ENCODE peak calls at places on chromosomes 3 and 15, in nine cellular contexts. J, R, M, C, E, F, A, X and H are unnamed samples. For H3K4me1, the result is how much of the 10 kb centered on the place peaks cover.

GRCh38 chr3:23807161-23808015 is 1.6 kb downstream of the UBE2E1 start:
- DNase-seq in J (peak), R (no peak), M (no peak), C (no peak), E (no peak), F (peak), A (no peak), X (peak), H (peak)

GRCh38 chr3:53167418-53168174 is 6.6 kb downstream of the PRKCD start:
- DNase-seq in J (no peak), R (no peak), M (no peak), C (no peak), E (no peak), F (no peak), A (no peak), X (no peak), H (no peak)

GRCh38 chr3:102492300-102492699 is 57.5 kb downstream of the ZPLD1 start:
- DNase-seq in J (no peak), R (no peak), M (no peak), C (peak), E (no peak), F (no peak), A (no peak), X (no peak), H (no peak)

GRCh38 chr3:102259636-102260035 is 175.2 kb upstream of the ZPLD1 start:
- DNase-seq in J (no peak), R (no peak), M (no peak), C (no peak), E (no peak), F (no peak), A (no peak), X (no peak), H (no peak)

GRCh38 chr3:132119531-132119930 is 84.7 kb upstream of the CPNE4 start:
- DNase-seq in J (no peak), R (no peak), M (no peak), C (no peak), E (no peak), F (no peak), A (no peak), X (no peak), H (no peak)

GRCh38 chr15:51864408-51865056 is 35.1 kb downstream of the TMOD3 start:
- DNase-seq in J (no peak), R (no peak), M (no peak), C (no peak), E (peak), F (peak), A (no peak), X (no peak), H (no peak)

GRCh38 chr3:27900316-27900715 is 178.2 kb upstream of the EOMES start:
- DNase-seq in J (no peak), R (no peak), M (peak), C (no peak), E (no peak), F (no peak), A (no peak), X (no peak), H (no peak)

GRCh38 chr15:65423977-65424679 is 1.4 kb upstream of the IGDCC4 start:
- DNase-seq in J (peak), R (no peak), M (no peak), C (no peak), E (no peak), F (peak), A (no peak), X (peak), H (peak)

GRCh38 chr3:55805169-55805568 is 318.1 kb upstream of the WNT5A start:
- DNase-seq in J (no peak), R (no peak), M (no peak), C (no peak), E (no peak), F (no peak), A (peak), X (no peak), H (no peak)

GRCh38 chr3:2847062-2847841 is 262.9 kb downstream of the IL5RA start:
- DNase-seq in J (no peak), R (no peak), M (no peak), C (no peak), E (no peak), F (no peak), A (no peak), X (no peak), H (no peak)

GRCh38 chr3:35946857-35947514 is 307.7 kb downstream of the ARPP21 start:
- DNase-seq in J (no peak), R (no peak), M (no peak), C (no peak), E (no peak), F (no peak), A (peak), X (no peak), H (no peak)

GRCh38 chr3:124833710-124834332 is 53.3 kb downstream of the ITGB5 start:
- DNase-seq in J (no peak), R (no peak), M (no peak), C (no peak), E (no peak), F (no peak), A (no peak), X (no peak), H (no peak)

GRCh38 chr3:69855436-69856162 is 116.3 kb downstream of the MITF start:
- DNase-seq in J (peak), R (no peak), M (no peak), C (no peak), E (no peak), F (peak), A (peak), X (peak), H (peak)

GRCh38 chr3:183108002-183108449 is 8.7 kb upstream of the MCCC1 start:
- DNase-seq in J (no peak), R (no peak), M (no peak), C (no peak), E (no peak), F (peak), A (no peak), X (peak), H (no peak)

GRCh38 chr3:30299674-30300423 is 306.6 kb upstream of the TGFBR2 start:
- DNase-seq in J (no peak), R (no peak), M (no peak), C (no peak), E (no peak), F (peak), A (no peak), X (no peak), H (peak)

GRCh38 chr15:94324117-94324826 is 92.9 kb downstream of the MCTP2 start:
- DNase-seq in J (peak), R (peak), M (peak), C (no peak), E (peak), F (peak), A (peak), X (peak), H (peak)

DNA sequence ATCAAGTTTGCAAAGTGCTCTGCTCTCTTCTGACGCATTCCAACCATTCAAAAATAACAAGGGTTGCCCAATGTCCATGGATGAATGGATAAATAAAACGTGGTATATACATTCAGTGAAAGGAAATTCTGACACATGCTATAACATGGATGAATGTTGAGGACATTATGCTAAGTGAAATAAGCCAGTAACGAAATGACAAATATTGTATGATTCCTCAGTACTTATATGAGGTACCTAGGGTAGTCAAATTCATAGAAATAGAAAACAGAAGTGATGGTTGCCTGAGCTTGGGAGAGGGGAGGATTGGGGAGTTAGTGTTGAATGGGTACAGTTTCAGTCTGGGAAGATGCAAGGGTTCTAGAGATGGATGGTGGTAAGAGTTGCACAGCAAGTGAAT is 33.9 kb downstream of the SH3BP5 start:
- DNase-seq in J (no peak), R (no peak), M (no peak), C (no peak), E (no peak), F (no peak), A (no peak), X (no peak), H (no peak)
- H3K4me1 ChIP-seq in J (under half), R (under half), M (under half), C (under half), E (under half), F (under half), A (under half), X (under half), H (under half)

DNA sequence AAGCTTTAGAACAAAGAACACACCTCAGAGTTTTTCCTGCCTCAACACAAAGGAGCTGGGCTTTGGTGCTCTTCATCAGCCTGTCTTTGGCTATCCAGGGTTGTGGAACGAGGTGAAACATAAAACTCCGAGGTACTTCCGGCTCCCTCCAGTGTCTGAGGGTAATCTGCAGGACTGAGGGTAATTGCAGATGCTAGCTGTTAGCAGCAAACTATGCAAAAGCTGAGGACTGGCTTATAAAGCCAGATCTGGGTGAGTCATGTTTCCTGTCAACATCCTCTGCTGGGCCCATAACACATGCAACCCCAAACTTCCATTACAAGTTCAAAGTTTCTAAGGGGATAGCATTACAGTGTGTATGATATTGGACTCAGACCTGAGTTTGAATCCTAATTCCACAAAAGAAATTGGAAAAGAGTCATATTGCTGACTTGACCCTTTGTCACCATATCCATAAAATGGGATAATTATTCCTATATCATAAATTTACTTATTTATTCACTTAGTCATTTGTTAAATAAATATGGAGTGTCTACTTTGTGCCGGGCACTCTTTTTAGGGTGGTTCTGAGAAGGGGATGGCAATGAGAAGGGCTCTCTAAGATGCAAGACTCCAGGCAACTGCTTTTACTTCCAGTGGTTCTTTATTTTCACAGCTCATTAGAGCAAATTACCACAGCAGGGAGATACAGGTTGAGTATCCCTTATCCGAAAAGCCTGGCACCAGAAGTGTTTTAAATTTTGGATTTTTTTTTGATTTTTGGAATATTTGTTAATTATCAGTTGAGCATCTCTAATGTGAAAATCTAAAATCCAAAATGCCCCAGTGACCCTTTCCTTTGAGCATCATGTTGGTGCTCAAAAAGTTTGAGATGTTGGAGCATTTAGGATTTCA is 9.5 kb upstream of the TRIM69 start:
- DNase-seq in J (peak), R (no peak), M (peak), C (no peak), E (peak), F (peak), A (peak), X (peak), H (peak)
- H3K4me1 ChIP-seq in J (under half), R (under half), M (half or more), C (under half), E (under half), F (under half), A (under half), X (under half), H (under half)

GRCh38 chr3:126679831-126680677 is 24.0 kb upstream of the CHCHD6 start:
- DNase-seq in J (no peak), R (no peak), M (no peak), C (no peak), E (no peak), F (no peak), A (peak), X (no peak), H (peak)
- H3K4me1 ChIP-seq in J (under half), R (under half), M (under half), C (under half), E (under half), F (under half), A (under half), X (under half), H (under half)

GRCh38 chr15:71807125-71807629 is 3.2 kb upstream of the NR2E3 start:
- DNase-seq in J (peak), R (no peak), M (no peak), C (no peak), E (peak), F (no peak), A (peak), X (no peak), H (peak)

GRCh38 chr15:71804695-71805470 is 5.5 kb upstream of the NR2E3 start:
- DNase-seq in J (no peak), R (no peak), M (no peak), C (no peak), E (no peak), F (no peak), A (peak), X (no peak), H (peak)

GRCh38 chr15:71808311-71809020 is 1.9 kb upstream of the NR2E3 start:
- DNase-seq in J (no peak), R (no peak), M (no peak), C (no peak), E (no peak), F (no peak), A (no peak), X (no peak), H (no peak)

GRCh38 chr15:71807691-71808091 is 2.7 kb upstream of the NR2E3 start:
- DNase-seq in J (peak), R (no peak), M (no peak), C (no peak), E (no peak), F (peak), A (no peak), X (peak), H (peak)

GRCh38 chr15:71806452-71806931 is 3.9 kb upstream of the NR2E3 start:
- DNase-seq in J (peak), R (no peak), M (no peak), C (no peak), E (no peak), F (peak), A (peak), X (peak), H (peak)
- H3K4me1 ChIP-seq in J (under half), R (under half), M (under half), C (under half), E (under half), F (under half), A (under half), X (under half), H (under half)